ENCODE peak calls at places on chromosomes 13 and 19, in five cellular contexts. One of them, this sample, is unnamed.

GRCh38 chr19:46428278-46429141 is at the start of gene PNMA8C:
- DNase-seq in bronchial epithelial cell: no peak
- DNase-seq in GM06990: peak; percentile 70
- DNase-seq in kidney epithelial cell: no peak
- DNase-seq in gastrocnemius medialis: no peak
- DNase-seq in this sample: peak; percentile 66

GRCh38 chr13:112809332-112810310 is 119.8 kb downstream of the ATP11A start:
- DNase-seq in bronchial epithelial cell: no peak
- DNase-seq in GM06990: no peak
- DNase-seq in kidney epithelial cell: no peak
- DNase-seq in gastrocnemius medialis: no peak
- DNase-seq in this sample: peak; percentile 46

GRCh38 chr19:46788968-46789338 is 559 bp upstream of the SLC1A5 start:
- DNase-seq in bronchial epithelial cell: no peak
- DNase-seq in GM06990: no peak
- DNase-seq in kidney epithelial cell: no peak
- DNase-seq in gastrocnemius medialis: no peak
- DNase-seq in this sample: no peak

GRCh38 chr19:16379521-16380313 is 55.1 kb downstream of the KLF2 start:
- DNase-seq in bronchial epithelial cell: no peak
- DNase-seq in GM06990: no peak
- DNase-seq in kidney epithelial cell: no peak
- DNase-seq in gastrocnemius medialis: no peak
- DNase-seq in this sample: no peak

GRCh38 chr13:42474954-42475353 is 99.0 kb upstream of the TNFSF11 start:
- DNase-seq in bronchial epithelial cell: no peak
- DNase-seq in GM06990: no peak
- DNase-seq in kidney epithelial cell: peak; percentile 9
- DNase-seq in gastrocnemius medialis: no peak
- DNase-seq in this sample: no peak

GRCh38 chr19:51387924-51388389 is at the start of gene LIM2:
- DNase-seq in bronchial epithelial cell: no peak
- DNase-seq in GM06990: no peak
- DNase-seq in kidney epithelial cell: no peak
- DNase-seq in gastrocnemius medialis: no peak
- DNase-seq in this sample: no peak

GRCh38 chr19:29193116-29193515 is 19.8 kb downstream of the UQCRFS1 start:
- DNase-seq in bronchial epithelial cell: no peak
- DNase-seq in GM06990: no peak
- DNase-seq in kidney epithelial cell: no peak
- DNase-seq in gastrocnemius medialis: no peak
- DNase-seq in this sample: no peak

GRCh38 chr19:5076440-5077208 is 107.7 kb downstream of the KDM4B start:
- DNase-seq in bronchial epithelial cell: no peak
- DNase-seq in GM06990: no peak
- DNase-seq in kidney epithelial cell: no peak
- DNase-seq in gastrocnemius medialis: no peak
- DNase-seq in this sample: no peak

GRCh38 chr19:47581605-47582319 is 8.8 kb upstream of the ZNF541 start:
- DNase-seq in bronchial epithelial cell: peak; percentile 72
- DNase-seq in GM06990: no peak
- DNase-seq in kidney epithelial cell: no peak
- DNase-seq in gastrocnemius medialis: no peak
- DNase-seq in this sample: no peak

GRCh38 chr13:64158910-64159309 is 2743.3 kb upstream of the PCDH20 start:
- DNase-seq in bronchial epithelial cell: no peak
- DNase-seq in GM06990: no peak
- DNase-seq in kidney epithelial cell: no peak
- DNase-seq in gastrocnemius medialis: no peak
- DNase-seq in this sample: no peak

GRCh38 chr19:2226840-2227360 is 9.2 kb downstream of the PLEKHJ1 start:
- DNase-seq in bronchial epithelial cell: no peak
- DNase-seq in GM06990: no peak
- DNase-seq in kidney epithelial cell: no peak
- DNase-seq in gastrocnemius medialis: no peak
- DNase-seq in this sample: no peak
- TF ChIP-seq CTCF in bronchial epithelial cell: no peak
- TF ChIP-seq CTCF in GM06990: no peak
- TF ChIP-seq CTCF in kidney epithelial cell: no peak
- TF ChIP-seq CTCF in gastrocnemius medialis: no peak
- TF ChIP-seq CTCF in this sample: no peak

GRCh38 chr19:56608274-56608964 is 13.3 kb downstream of the ZNF71 start:
- DNase-seq in bronchial epithelial cell: no peak
- DNase-seq in GM06990: no peak
- DNase-seq in kidney epithelial cell: no peak
- DNase-seq in gastrocnemius medialis: no peak
- DNase-seq in this sample: no peak
- H3K36me3 ChIP-seq in bronchial epithelial cell: peaks cover 3% of the 10 kb centered on the region
- H3K36me3 ChIP-seq in GM06990: no peaks in the 10 kb centered on the region
- H3K36me3 ChIP-seq in kidney epithelial cell: no peaks in the 10 kb centered on the region
- H3K36me3 ChIP-seq in gastrocnemius medialis: peaks cover 16% of the 10 kb centered on the region
- H3K36me3 ChIP-seq in this sample: peaks cover 9% of the 10 kb centered on the region

DNA sequence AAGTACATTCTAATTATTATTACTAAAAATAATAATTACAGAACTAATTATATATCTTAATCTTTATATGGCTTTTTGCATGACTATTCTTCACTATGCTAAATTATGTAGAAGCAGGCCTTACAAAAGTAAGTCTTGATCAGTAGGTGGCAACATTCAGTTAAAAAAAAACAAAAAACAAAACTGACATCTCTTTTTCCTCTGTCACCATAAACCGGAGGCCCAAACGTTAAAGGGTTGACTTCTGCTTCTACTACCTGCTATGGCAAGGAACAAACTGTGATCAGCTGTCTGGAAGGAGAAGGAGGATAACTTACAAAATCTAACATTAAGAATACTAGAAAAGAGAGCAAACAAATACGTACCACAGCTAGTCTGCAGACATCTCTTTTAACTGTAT is 1525.6 kb downstream of the SLITRK1 start:
- DNase-seq in bronchial epithelial cell: no peak
- DNase-seq in GM06990: no peak
- DNase-seq in kidney epithelial cell: no peak
- DNase-seq in gastrocnemius medialis: no peak
- DNase-seq in this sample: no peak
- TF ChIP-seq CTCF in bronchial epithelial cell: no peak
- TF ChIP-seq CTCF in GM06990: no peak
- TF ChIP-seq CTCF in kidney epithelial cell: no peak
- TF ChIP-seq CTCF in gastrocnemius medialis: no peak
- TF ChIP-seq CTCF in this sample: no peak

DNA sequence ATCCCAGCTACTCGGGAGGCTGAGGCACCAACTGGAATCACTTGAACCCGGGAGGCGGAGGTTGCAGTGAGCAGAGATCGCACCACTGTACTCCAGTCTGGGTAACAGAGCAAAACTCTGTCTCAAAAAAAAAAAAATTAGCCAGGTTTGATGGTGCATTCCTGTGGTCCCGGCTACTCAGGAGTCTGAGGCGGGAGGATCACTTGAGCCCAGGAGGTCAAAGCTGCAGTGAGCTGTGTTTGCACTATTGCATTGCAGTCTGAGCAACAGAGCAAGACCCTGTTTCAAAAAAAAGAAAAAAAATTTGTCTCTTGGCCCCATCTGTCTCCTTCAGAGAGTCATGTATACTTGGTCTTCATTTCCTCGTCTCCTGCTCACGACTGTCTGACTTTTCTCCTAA is 1.6 kb downstream of the CCDC97 start:
- DNase-seq in bronchial epithelial cell: no peak
- DNase-seq in GM06990: no peak
- DNase-seq in kidney epithelial cell: no peak
- DNase-seq in gastrocnemius medialis: no peak
- DNase-seq in this sample: no peak
- H3K36me3 ChIP-seq in bronchial epithelial cell: peaks cover 14% of the 10 kb centered on the region
- H3K36me3 ChIP-seq in GM06990: peaks cover 15% of the 10 kb centered on the region
- H3K36me3 ChIP-seq in kidney epithelial cell: peaks cover 1% of the 10 kb centered on the region
- H3K36me3 ChIP-seq in gastrocnemius medialis: peaks cover 42% of the 10 kb centered on the region
- H3K36me3 ChIP-seq in this sample: peaks cover 43% of the 10 kb centered on the region

GRCh38 chr13:39586956-39587605 is 15.9 kb downstream of the LHFPL6 start:
- DNase-seq in bronchial epithelial cell: no peak
- DNase-seq in GM06990: no peak
- DNase-seq in kidney epithelial cell: no peak
- DNase-seq in gastrocnemius medialis: no peak
- DNase-seq in this sample: no peak
- TF ChIP-seq CTCF in bronchial epithelial cell: no peak
- TF ChIP-seq CTCF in GM06990: no peak
- TF ChIP-seq CTCF in kidney epithelial cell: no peak
- TF ChIP-seq CTCF in gastrocnemius medialis: no peak
- TF ChIP-seq CTCF in this sample: no peak